ENCODE peak calls at places on chromosomes 16 and 17, in four cellular contexts. B is HepG2, I is GM12878, F is H1. K is an unnamed sample.

GRCh38 chr17:50638851-50639767 is 4.4 kb downstream of the ABCC3 start:
- DNase-seq in B (peak; percentile 58), F (no peak), I (no peak), K (no peak)

GRCh38 chr16:87210949-87211348 is 106.2 kb downstream of the C16orf95 start:
- DNase-seq in B (no peak), I (no peak), F (no peak), K (no peak)

GRCh38 chr17:17073627-17074521 is 31.6 kb downstream of the MPRIP start:
- DNase-seq in F (no peak), I (no peak), B (no peak), K (no peak)

GRCh38 chr17:53092072-53092471 is 730.7 kb upstream of the KIF2B start:
- DNase-seq in I (no peak), B (no peak), F (no peak), K (no peak)

GRCh38 chr17:1362065-1362848 is 37.8 kb downstream of the YWHAE start:
- DNase-seq in F (no peak), B (no peak), I (no peak), K (no peak)

GRCh38 chr17:1043601-1044251 is 46.8 kb downstream of the TIMM22 start:
- DNase-seq in I (no peak), F (no peak), B (no peak), K (peak; percentile 16)

GRCh38 chr17:20315821-20316220 is 151.5 kb downstream of the LGALS9B start:
- DNase-seq in I (no peak), F (no peak), B (no peak), K (no peak)

GRCh38 chr16:85386467-85387170 is 226.5 kb upstream of the GSE1 start:
- DNase-seq in F (no peak), I (no peak), B (no peak), K (no peak)

GRCh38 chr17:21680366-21680765 is 12.0 kb upstream of the KCNJ18 start:
- DNase-seq in I (no peak), F (no peak), B (no peak), K (no peak)

GRCh38 chr17:19781488-19782458 is 33.7 kb upstream of the ALDH3A1 start:
- DNase-seq in B (peak; percentile 34), F (no peak), I (no peak), K (no peak)

GRCh38 chr16:88651276-88651988 is 579 bp upstream of the CYBA start:
- DNase-seq in F (no peak), I (peak; percentile 92), B (peak; percentile 94), K (no peak)

GRCh38 chr16:9092963-9093477 is 1.6 kb downstream of the HAPSTR1 start:
- DNase-seq in I (no peak), F (no peak), B (no peak), K (no peak)

GRCh38 chr16:4207683-4208528 is 34.0 kb downstream of the SRL start:
- DNase-seq in I (no peak), F (no peak), B (no peak), K (no peak)

GRCh38 chr17:65930140-65930715 is 261.7 kb downstream of the CEP112 start:
- DNase-seq in F (no peak), I (no peak), B (no peak), K (no peak)

GRCh38 chr16:53695070-53695469 is 8.6 kb downstream of the RPGRIP1L start:
- DNase-seq in F (no peak), I (no peak), B (no peak), K (no peak)

GRCh38 chr17:81097943-81098308 is 63.0 kb downstream of the BAIAP2 start:
- DNase-seq in B (peak; percentile 42), F (no peak), I (no peak), K (no peak)

GRCh38 chr17:59684967-59685366 is 22.3 kb downstream of the PTRH2 start:
- DNase-seq in I (no peak), B (no peak), F (no peak), K (no peak)

GRCh38 chr17:8141741-8142140 is 10.5 kb downstream of the PER1 start:
- DNase-seq in F (no peak), B (no peak), I (no peak), K (no peak)

GRCh38 chr17:61904094-61904710 is 23.6 kb downstream of the INTS2 start:
- DNase-seq in F (no peak), I (peak; percentile 25), B (no peak), K (no peak)

GRCh38 chr17:50206604-50207293 is 5.3 kb upstream of the COL1A1 start:
- DNase-seq in B (no peak), F (no peak), I (no peak), K (no peak)

GRCh38 chr17:32341857-32342602 is at the start of gene C17orf75:
- DNase-seq in B (peak; percentile 73), F (no peak), I (peak; percentile 42), K (peak; percentile 51)

GRCh38 chr17:39619786-39620101 is 7.0 kb upstream of the PPP1R1B start:
- DNase-seq in B (peak; percentile 44), I (no peak), F (no peak), K (no peak)

GRCh38 chr16:81617021-81617346 is 162.1 kb upstream of the PLCG2 start:
- DNase-seq in B (no peak), F (no peak), I (no peak), K (no peak)

GRCh38 chr16:67268136-67268579 is 11.2 kb upstream of the PLEKHG4 start:
- DNase-seq in F (no peak), B (peak; percentile 43), I (no peak), K (no peak)

GRCh38 chr17:13346996-13347762 is 254.6 kb downstream of the HS3ST3A1 start:
- DNase-seq in B (peak; percentile 31), I (no peak), F (no peak), K (no peak)

GRCh38 chr16:27432600-27432957 is 30.6 kb downstream of the IL21R start:
- DNase-seq in I (no peak), B (no peak), F (no peak), K (no peak)

GRCh38 chr17:77257169-77257568 is 116.4 kb downstream of the SEC14L1 start:
- DNase-seq in I (no peak), B (no peak), F (no peak), K (no peak)

GRCh38 chr16:57632568-57632967 is 4.1 kb downstream of the ADGRG1 start:
- DNase-seq in B (no peak), F (no peak), I (no peak), K (no peak)

GRCh38 chr16:86221085-86221484 is 289.2 kb upstream of the FOXF1 start:
- DNase-seq in F (no peak), B (no peak), I (no peak), K (no peak)

GRCh38 chr17:32382526-32383223 is 32.7 kb downstream of the ZNF207 start:
- DNase-seq in B (peak; percentile 18), I (no peak), F (no peak), K (no peak)

GRCh38 chr17:43372273-43372911 is 26.4 kb upstream of the ARL4D start:
- DNase-seq in F (no peak), I (peak; percentile 79), B (no peak), K (no peak)

GRCh38 chr16:19499481-19499880 is 22.4 kb downstream of the GDE1 start:
- DNase-seq in F (no peak), I (no peak), B (no peak), K (no peak)

GRCh38 chr16:71758293-71758760 is 33.8 kb upstream of the PHLPP2 start:
- DNase-seq in B (peak; percentile 41), I (no peak), F (no peak), K (no peak)

GRCh38 chr17:78939615-78940014 is 14.4 kb upstream of the TIMP2 start:
- DNase-seq in I (no peak), B (no peak), F (no peak), K (no peak)

GRCh38 chr17:48816774-48817590 is at the start of gene TTLL6:
- DNase-seq in B (peak; percentile 87), F (peak; percentile 89), I (no peak), K (peak; percentile 83)

GRCh38 chr17:9002610-9003354 is 18.5 kb upstream of the NTN1 start:
- DNase-seq in B (no peak), F (no peak), I (no peak), K (no peak)

GRCh38 chr16:6880263-6880662 is 452.4 kb upstream of the RBFOX1 start:
- DNase-seq in F (no peak), I (no peak), B (no peak), K (no peak)

GRCh38 chr17:73316919-73317505 is 5.2 kb upstream of the CDC42EP4 start:
- DNase-seq in F (no peak), I (peak; percentile 70), B (no peak), K (no peak)
- TF ChIP-seq SUZ12 in F (no peak), I (no peak), B (no peak), K (no peak)

DNA sequence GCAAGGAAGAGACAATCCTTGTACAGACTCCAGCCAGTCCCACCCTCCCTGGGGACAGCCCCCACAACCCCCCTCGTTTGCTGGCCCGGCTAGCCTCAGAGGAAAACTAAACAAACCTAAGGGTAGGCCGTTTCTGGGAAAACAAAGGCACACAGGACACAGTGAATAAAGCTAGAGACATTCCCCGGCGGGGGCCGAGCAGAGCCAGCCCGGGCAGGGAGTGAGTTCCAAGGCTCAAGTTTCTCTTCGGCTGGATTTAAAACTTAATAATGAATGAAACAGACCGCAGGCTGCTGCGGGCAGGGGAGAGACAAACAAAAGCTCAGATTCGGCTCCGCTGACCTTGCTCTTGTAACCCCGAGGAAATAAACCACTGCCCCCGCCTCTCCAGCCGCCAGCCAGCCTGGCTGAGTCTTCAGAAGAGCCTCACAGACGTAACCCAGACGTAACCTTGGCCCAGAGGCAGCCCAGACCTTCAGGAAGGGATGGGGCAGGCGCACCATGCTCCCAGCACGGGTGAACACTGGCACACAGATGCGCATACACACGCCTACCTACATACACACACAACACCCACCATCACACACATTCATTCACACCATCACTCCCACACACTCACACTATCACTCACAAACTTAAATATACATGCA is 216.0 kb downstream of the ZNF423 start:
- DNase-seq in I (no peak), B (peak; percentile 56), F (peak; percentile 13), K (peak; percentile 75)
- H3K27me3 ChIP-seq in I (no peaks in the 10 kb centered on the region), B (peaks cover 3% of the 10 kb centered on the region), F (no peaks in the 10 kb centered on the region), K (no peaks in the 10 kb centered on the region)

GRCh38 chr17:4155980-4156620 is 13.1 kb downstream of the CYB5D2 start:
- DNase-seq in I (no peak), B (no peak), F (no peak), K (no peak)
- H3K9ac ChIP-seq in I (no peak overlapping the region), B (no peak overlapping the region), F (no peak overlapping the region), K (no peak overlapping the region)

DNA sequence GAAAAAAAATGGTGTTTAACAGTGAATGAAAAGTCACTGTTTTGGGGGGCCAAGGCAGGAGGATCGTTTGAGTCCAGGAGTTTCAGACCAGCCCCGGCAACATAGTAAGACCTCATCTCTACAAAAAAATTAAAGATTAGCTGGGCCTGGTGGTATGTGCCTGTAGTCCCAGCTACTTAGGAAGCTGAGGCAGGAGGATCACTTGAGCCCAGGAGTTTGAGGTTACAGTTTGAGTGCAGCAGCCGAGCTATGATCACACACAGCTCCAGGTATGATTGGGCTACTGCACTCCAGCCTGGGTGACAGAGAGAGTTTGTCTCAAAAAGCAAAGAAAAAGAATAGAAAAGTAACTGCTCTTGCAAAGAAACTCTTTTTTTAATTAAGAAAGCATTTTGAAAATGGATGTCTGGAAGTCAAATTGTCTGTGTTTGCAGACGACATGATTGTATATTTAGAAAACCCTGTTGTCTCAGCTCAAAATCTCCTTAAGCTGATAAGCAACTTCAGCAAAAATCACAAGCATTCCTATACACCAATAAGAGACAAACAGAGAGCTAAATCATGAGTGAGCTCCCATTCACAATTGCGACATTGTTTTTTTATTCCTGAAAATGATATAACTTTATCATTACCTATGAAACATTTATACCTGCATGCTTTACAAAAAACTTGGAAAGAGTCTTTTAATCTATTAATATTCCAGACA is 20.5 kb upstream of the CPD start:
- DNase-seq in I (no peak), B (no peak), F (no peak), K (no peak)
- TF ChIP-seq SUZ12 in I (no peak), B (no peak), F (no peak), K (no peak)